ENCODE peak calls at places on chromosome 4, in five cellular contexts. Y, U, C, G and X are unnamed samples.

GRCh38 chr4:105088110-105088879 is 58.4 kb upstream of the TET2 start:
- DNase-seq in Y (no peak), U (peak; percentile 86), C (no peak), G (peak; percentile 89), X (peak; percentile 77)

GRCh38 chr4:36549256-36549655 is 267.8 kb downstream of the DTHD1 start:
- DNase-seq in Y (no peak), U (no peak), C (no peak), G (no peak), X (no peak)

GRCh38 chr4:18012807-18013462 is 8.6 kb downstream of the LCORL start:
- DNase-seq in Y (no peak), U (peak; percentile 1), C (no peak), G (no peak), X (no peak)

GRCh38 chr4:88378691-88379559 is at the start of gene HERC6:
- DNase-seq in Y (peak; percentile 85), U (peak; percentile 93), C (peak; percentile 57), G (peak; percentile 85), X (peak; percentile 59)

GRCh38 chr4:27930291-27930690 is 1069.7 kb downstream of the STIM2 start:
- DNase-seq in Y (no peak), U (no peak), C (no peak), G (no peak), X (no peak)

GRCh38 chr4:105236202-105236916 is 89.7 kb downstream of the TET2 start:
- DNase-seq in Y (no peak), U (no peak), C (no peak), G (no peak), X (no peak)

GRCh38 chr4:41069838-41070237 is 144.5 kb downstream of the APBB2 start:
- DNase-seq in Y (no peak), U (no peak), C (no peak), G (no peak), X (no peak)

GRCh38 chr4:4308800-4309441 is 18.9 kb downstream of the ZBTB49 start:
- DNase-seq in Y (no peak), U (peak; percentile 92), C (no peak), G (no peak), X (no peak)

GRCh38 chr4:15894923-15895411 is 43.6 kb downstream of the FGFBP1 start:
- DNase-seq in Y (no peak), U (peak; percentile 46), C (no peak), G (no peak), X (no peak)

GRCh38 chr4:54941994-54942552 is 183.3 kb downstream of the KDR start:
- DNase-seq in Y (peak; percentile 30), U (no peak), C (no peak), G (peak; percentile 22), X (no peak)

GRCh38 chr4:10102981-10103330 is 13.6 kb downstream of the WDR1 start:
- DNase-seq in Y (no peak), U (no peak), C (no peak), G (no peak), X (no peak)

GRCh38 chr4:102625232-102625930 is 124.2 kb downstream of the NFKB1 start:
- DNase-seq in Y (peak; percentile 35), U (peak; percentile 65), C (peak; percentile 43), G (peak; percentile 78), X (no peak)

GRCh38 chr4:74715731-74716435 is 78.4 kb downstream of the BTC start:
- DNase-seq in Y (no peak), U (no peak), C (no peak), G (no peak), X (no peak)

GRCh38 chr4:81684357-81684756 is 212.7 kb upstream of the RASGEF1B start:
- DNase-seq in Y (no peak), U (no peak), C (no peak), G (no peak), X (no peak)